ENCODE peak calls at places on chromosomes 7 and 10, in four cellular contexts. One of them, this sample, is unnamed.

GRCh38 chr10:132398566-132398991 is 1.6 kb downstream of the PWWP2B start:
- DNase-seq in K562: no peak
- DNase-seq in HepG2: no peak
- DNase-seq in GM12878: no peak
- DNase-seq in this sample: no peak

GRCh38 chr10:6737758-6738463 is 157.8 kb upstream of the PRKCQ start:
- DNase-seq in K562: no peak
- DNase-seq in HepG2: no peak
- DNase-seq in GM12878: no peak
- DNase-seq in this sample: no peak

GRCh38 chr10:132331259-132331955 is 586 bp upstream of the LRRC27 start:
- DNase-seq in K562: peak
- DNase-seq in HepG2: no peak
- DNase-seq in GM12878: no peak
- DNase-seq in this sample: no peak

GRCh38 chr10:124994573-124995473 is 52.9 kb downstream of the ZRANB1 start:
- DNase-seq in K562: no peak
- DNase-seq in HepG2: no peak
- DNase-seq in GM12878: no peak
- DNase-seq in this sample: no peak

GRCh38 chr10:25808372-25808771 is 125.7 kb upstream of the MYO3A start:
- DNase-seq in K562: no peak
- DNase-seq in HepG2: no peak
- DNase-seq in GM12878: no peak
- DNase-seq in this sample: no peak

GRCh38 chr7:114086491-114086905 is 167.7 kb upstream of the PPP1R3A start:
- DNase-seq in K562: no peak
- DNase-seq in HepG2: no peak
- DNase-seq in GM12878: no peak
- DNase-seq in this sample: peak

GRCh38 chr7:48299580-48300169 is 128.4 kb downstream of the ABCA13 start:
- DNase-seq in K562: peak
- DNase-seq in HepG2: peak
- DNase-seq in GM12878: peak
- DNase-seq in this sample: peak

GRCh38 chr10:35545878-35546631 is 59.1 kb upstream of the GJD4 start:
- DNase-seq in K562: no peak
- DNase-seq in HepG2: no peak
- DNase-seq in GM12878: no peak
- DNase-seq in this sample: no peak

GRCh38 chr7:152597514-152597913 is 78.4 kb downstream of the XRCC2 start:
- DNase-seq in K562: no peak
- DNase-seq in HepG2: no peak
- DNase-seq in GM12878: no peak
- DNase-seq in this sample: no peak

DNA sequence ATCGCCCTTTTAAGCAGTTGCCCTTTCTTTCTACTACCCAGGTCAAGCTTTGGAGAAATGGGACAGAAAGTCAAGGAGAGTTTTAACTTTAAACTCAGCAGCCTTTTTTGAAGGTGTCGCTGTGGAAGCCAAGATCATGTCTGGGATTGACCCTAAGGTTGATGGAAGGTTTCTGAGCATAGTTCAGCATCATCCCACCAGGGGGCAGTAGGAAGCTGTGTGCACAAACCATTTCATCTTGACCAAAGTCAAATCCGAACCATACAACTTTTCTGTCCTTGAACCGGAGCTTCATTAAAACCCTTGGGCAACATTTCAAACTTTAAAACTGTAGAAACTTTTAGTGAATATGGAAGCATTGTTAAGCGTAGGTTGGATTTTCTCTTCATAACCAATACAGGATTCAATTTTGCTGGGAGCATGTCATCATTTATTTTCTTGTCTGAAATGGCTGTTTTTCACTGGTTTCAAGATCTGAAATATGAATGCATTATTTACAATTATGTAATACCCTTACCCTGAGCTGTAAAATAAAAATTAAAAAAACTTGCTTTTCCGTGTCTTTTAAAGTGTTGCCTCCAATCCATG is 214.4 kb upstream of the KIAA1217 start:
- DNase-seq in K562: peak
- DNase-seq in HepG2: peak
- DNase-seq in GM12878: peak
- DNase-seq in this sample: peak
- TF ChIP-seq CREB1 in K562: no peak
- TF ChIP-seq CREB1 in HepG2: no peak
- TF ChIP-seq CREB1 in GM12878: no peak
- TF ChIP-seq CREB1 in this sample: no peak

DNA sequence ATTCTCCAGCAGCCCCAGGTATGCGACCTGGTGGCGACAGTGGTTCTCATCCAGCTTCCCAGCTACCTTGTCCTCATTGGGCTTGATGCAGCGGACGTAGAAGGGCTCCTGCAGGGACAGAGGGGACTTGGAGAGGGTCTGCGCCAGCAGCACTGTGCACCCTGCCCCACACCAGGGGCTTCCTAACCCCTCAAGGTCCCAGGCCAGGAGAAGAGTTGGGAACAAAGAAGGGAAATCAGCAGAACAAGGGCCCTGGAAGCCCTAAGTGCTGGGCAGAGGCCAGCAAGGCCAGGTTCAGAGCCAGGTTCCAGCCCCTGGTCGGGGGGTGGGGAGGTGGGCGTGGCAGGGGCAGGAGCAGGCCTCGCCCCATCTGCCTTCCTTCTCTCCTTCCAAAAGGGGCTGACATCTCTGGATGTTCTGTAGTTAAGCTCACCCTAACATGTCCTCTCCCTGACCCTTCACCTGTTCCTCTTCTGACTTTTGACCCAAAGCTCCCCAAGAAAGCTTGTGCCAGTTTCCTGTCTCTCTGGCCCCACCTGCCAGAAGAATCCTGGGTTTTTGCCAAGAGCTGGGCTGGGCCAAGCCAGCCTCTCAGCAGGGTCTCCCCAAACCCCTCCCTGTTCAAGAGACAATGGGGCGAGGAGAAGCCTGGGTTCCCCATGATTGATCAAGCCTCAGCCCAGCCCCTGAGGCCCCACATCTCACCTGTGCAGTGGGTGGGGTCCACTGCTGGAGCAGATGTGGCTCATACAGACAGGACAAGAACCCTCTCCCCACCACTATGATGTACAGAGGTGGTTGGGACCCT is 11.9 kb downstream of the MYO1G start:
- DNase-seq in K562: peak
- DNase-seq in HepG2: no peak
- DNase-seq in GM12878: no peak
- DNase-seq in this sample: no peak
- TF ChIP-seq JUNB in K562: no peak
- TF ChIP-seq JUNB in HepG2: no peak
- TF ChIP-seq JUNB in GM12878: no peak
- TF ChIP-seq JUNB in this sample: no peak

GRCh38 chr7:70597071-70597470 is 534.9 kb upstream of the GALNT17 start:
- DNase-seq in K562: no peak
- DNase-seq in HepG2: no peak
- DNase-seq in GM12878: no peak
- DNase-seq in this sample: no peak

GRCh38 chr7:70599446-70600190 is 532.3 kb upstream of the GALNT17 start:
- DNase-seq in K562: no peak
- DNase-seq in HepG2: no peak
- DNase-seq in GM12878: no peak
- DNase-seq in this sample: peak

GRCh38 chr7:70598976-70599375 is 533.0 kb upstream of the GALNT17 start:
- DNase-seq in K562: no peak
- DNase-seq in HepG2: no peak
- DNase-seq in GM12878: no peak
- DNase-seq in this sample: no peak

GRCh38 chr7:70596575-70596891 is 535.4 kb upstream of the GALNT17 start:
- DNase-seq in K562: no peak
- DNase-seq in HepG2: no peak
- DNase-seq in GM12878: no peak
- DNase-seq in this sample: no peak

GRCh38 chr7:70595741-70596574 is 536.0 kb upstream of the GALNT17 start:
- DNase-seq in K562: no peak
- DNase-seq in HepG2: no peak
- DNase-seq in GM12878: no peak
- DNase-seq in this sample: peak
- TF ChIP-seq CREB1 in K562: no peak
- TF ChIP-seq CREB1 in HepG2: no peak
- TF ChIP-seq CREB1 in GM12878: no peak
- TF ChIP-seq CREB1 in this sample: peak

GRCh38 chr10:3418901-3419300 is 246.3 kb upstream of the PITRM1 start:
- DNase-seq in K562: no peak
- DNase-seq in HepG2: no peak
- DNase-seq in GM12878: no peak
- DNase-seq in this sample: no peak
- TF ChIP-seq JUNB in K562: no peak
- TF ChIP-seq JUNB in HepG2: no peak
- TF ChIP-seq JUNB in GM12878: no peak
- TF ChIP-seq JUNB in this sample: no peak

GRCh38 chr10:93844979-93845626 is 48.7 kb upstream of the SLC35G1 start:
- DNase-seq in K562: no peak
- DNase-seq in HepG2: no peak
- DNase-seq in GM12878: no peak
- DNase-seq in this sample: no peak

GRCh38 chr10:93837783-93838677 is 55.7 kb upstream of the SLC35G1 start:
- DNase-seq in K562: no peak
- DNase-seq in HepG2: no peak
- DNase-seq in GM12878: no peak
- DNase-seq in this sample: no peak

GRCh38 chr10:93841930-93842329 is 51.8 kb upstream of the SLC35G1 start:
- DNase-seq in K562: no peak
- DNase-seq in HepG2: no peak
- DNase-seq in GM12878: no peak
- DNase-seq in this sample: peak
- TF ChIP-seq CREB1 in K562: no peak
- TF ChIP-seq CREB1 in HepG2: no peak
- TF ChIP-seq CREB1 in GM12878: no peak
- TF ChIP-seq CREB1 in this sample: peak

DNA sequence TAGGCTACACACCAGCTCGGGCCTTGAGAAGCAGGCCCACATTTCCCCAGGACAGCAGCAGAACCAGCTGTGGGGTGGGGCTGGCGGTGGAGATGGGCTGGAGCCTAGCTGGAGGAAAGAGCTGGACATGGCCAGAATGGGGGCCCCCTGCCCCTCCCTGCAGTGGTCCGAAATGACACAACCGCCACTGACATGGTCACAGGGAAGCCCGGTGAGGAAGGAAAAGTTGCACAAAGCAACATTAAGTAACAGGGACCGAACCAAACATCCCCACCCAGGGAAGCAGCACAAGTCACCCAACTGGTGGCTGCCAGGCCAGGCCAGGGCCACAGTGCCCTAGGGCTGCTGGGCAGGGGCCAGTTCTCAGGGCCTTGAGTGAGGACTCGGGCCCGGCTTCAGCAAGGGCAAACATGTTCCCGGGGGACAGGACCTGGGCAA is 33.2 kb downstream of the PSAP start:
- DNase-seq in K562: no peak
- DNase-seq in HepG2: no peak
- DNase-seq in GM12878: no peak
- DNase-seq in this sample: no peak
- TF ChIP-seq JUNB in K562: no peak
- TF ChIP-seq JUNB in HepG2: no peak
- TF ChIP-seq JUNB in GM12878: no peak
- TF ChIP-seq JUNB in this sample: no peak

GRCh38 chr7:2032876-2033407 is 199.8 kb downstream of the MAD1L1 start:
- DNase-seq in K562: no peak
- DNase-seq in HepG2: no peak
- DNase-seq in GM12878: no peak
- DNase-seq in this sample: no peak

GRCh38 chr7:2032030-2032875 is 200.5 kb downstream of the MAD1L1 start:
- DNase-seq in K562: no peak
- DNase-seq in HepG2: no peak
- DNase-seq in GM12878: no peak
- DNase-seq in this sample: no peak

GRCh38 chr7:2033586-2034135 is 199.1 kb downstream of the MAD1L1 start:
- DNase-seq in K562: no peak
- DNase-seq in HepG2: no peak
- DNase-seq in GM12878: no peak
- DNase-seq in this sample: no peak

GRCh38 chr7:2036786-2037185 is 196.0 kb downstream of the MAD1L1 start:
- DNase-seq in K562: no peak
- DNase-seq in HepG2: no peak
- DNase-seq in GM12878: no peak
- DNase-seq in this sample: no peak

DNA sequence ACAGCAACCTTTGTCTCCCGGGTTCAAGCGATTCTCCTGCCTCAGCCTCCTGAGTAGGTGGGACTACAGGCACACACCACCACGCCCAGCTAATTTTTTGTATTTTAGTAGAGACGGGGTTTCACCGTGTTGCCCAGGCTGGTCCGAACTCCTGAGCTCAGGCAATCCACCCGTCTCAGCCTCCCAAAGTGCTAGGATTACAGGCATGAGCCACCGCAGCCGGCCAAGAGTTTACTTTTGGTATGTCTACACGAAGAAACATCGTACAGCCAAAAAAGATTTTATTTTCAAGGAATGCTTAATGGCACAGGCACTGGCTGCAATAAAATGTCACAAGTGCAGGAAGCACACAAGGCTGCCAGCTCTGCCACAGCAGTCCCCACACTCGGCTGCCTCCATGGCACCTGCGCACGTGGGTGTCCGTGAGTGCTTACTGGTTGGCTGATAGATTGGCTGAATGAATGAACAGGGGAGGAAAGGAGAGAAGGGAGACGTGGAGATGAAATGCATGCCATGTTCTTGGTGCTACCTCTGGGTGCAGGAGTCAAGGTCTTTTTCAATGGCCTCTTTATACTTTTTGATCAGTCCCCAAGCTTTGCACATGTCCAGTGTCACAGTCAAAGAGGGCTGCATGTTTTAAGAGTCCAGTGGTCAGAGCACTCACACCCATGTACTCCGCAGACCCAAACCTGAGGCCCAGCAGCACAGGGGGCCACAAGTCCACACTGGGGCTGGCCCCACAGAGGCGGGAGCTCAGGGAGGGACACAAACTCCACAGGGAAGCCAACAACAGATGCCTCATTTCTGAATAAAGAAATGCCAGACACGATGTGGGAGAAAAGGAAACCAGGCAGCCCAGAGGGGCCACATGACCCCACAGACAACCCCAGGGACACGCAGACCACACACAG is 198.2 kb downstream of the MAD1L1 start:
- DNase-seq in K562: no peak
- DNase-seq in HepG2: peak
- DNase-seq in GM12878: no peak
- DNase-seq in this sample: no peak
- TF ChIP-seq CREB1 in K562: no peak
- TF ChIP-seq CREB1 in HepG2: no peak
- TF ChIP-seq CREB1 in GM12878: no peak
- TF ChIP-seq CREB1 in this sample: no peak

GRCh38 chr7:16916111-16916639 is 34.4 kb upstream of the AGR3 start:
- DNase-seq in K562: no peak
- DNase-seq in HepG2: no peak
- DNase-seq in GM12878: no peak
- DNase-seq in this sample: no peak
- TF ChIP-seq JUNB in K562: no peak
- TF ChIP-seq JUNB in HepG2: no peak
- TF ChIP-seq JUNB in GM12878: no peak
- TF ChIP-seq JUNB in this sample: no peak

This sample was measured in GM23338.